ENCODE peak calls at places on chromosomes 3 and 15, in seven cellular contexts. H is transverse colon, S is testis, G is K562, V is body of pancreas, D is sigmoid colon, B is breast epithelium. R is an unnamed sample.

GRCh38 chr3:197528190-197528589 is 27.6 kb downstream of the BDH1 start:
- DNase-seq in H (no peak), S (no peak), G (no peak), V (no peak), D (no peak), B (no peak), R (no peak)

GRCh38 chr3:74527566-74527965 is 86.9 kb downstream of the CNTN3 start:
- DNase-seq in H (no peak), S (no peak), G (no peak), V (no peak), D (no peak), B (no peak), R (no peak)

GRCh38 chr3:98574157-98574556 is 19.3 kb downstream of the CPOX start:
- DNase-seq in H (no peak), S (no peak), G (peak; percentile 16), V (no peak), D (no peak), B (no peak), R (no peak)

GRCh38 chr3:139935071-139935865 is at the start of gene CLSTN2:
- DNase-seq in H (peak; percentile 27), S (peak; percentile 88), G (peak; percentile 18), V (peak; percentile 71), D (peak; percentile 79), B (peak; percentile 72), R (peak; percentile 69)

GRCh38 chr15:87710406-87710805 is 546.1 kb downstream of the NTRK3 start:
- DNase-seq in H (peak; percentile 8), S (peak; percentile 48), G (no peak), V (peak; percentile 18), D (peak; percentile 89), B (no peak), R (no peak)

GRCh38 chr3:77158701-77159100 is 118.8 kb downstream of the ROBO2 start:
- DNase-seq in H (no peak), S (no peak), G (no peak), V (no peak), D (no peak), B (no peak), R (no peak)

GRCh38 chr3:46934508-46935167 is 41.9 kb downstream of the CCDC12 start:
- DNase-seq in H (no peak), S (no peak), G (no peak), V (peak; percentile 57), D (peak; percentile 66), B (no peak), R (peak; percentile 58)

GRCh38 chr3:43606274-43606673 is 15.5 kb downstream of the ANO10 start:
- DNase-seq in H (no peak), S (no peak), G (no peak), V (no peak), D (no peak), B (no peak), R (no peak)

GRCh38 chr15:77415450-77416448 is 4.2 kb downstream of the PEAK1 start:
- DNase-seq in H (no peak), S (no peak), G (no peak), V (no peak), D (no peak), B (no peak), R (no peak)

GRCh38 chr15:74889390-74889881 is 406 bp upstream of the MPI start:
- DNase-seq in H (peak; percentile 33), S (peak; percentile 61), G (peak; percentile 48), V (peak; percentile 23), D (peak; percentile 75), B (no peak), R (no peak)

GRCh38 chr3:133413166-133414020 is 13.5 kb downstream of the BFSP2 start:
- DNase-seq in H (no peak), S (peak; percentile 42), G (no peak), V (no peak), D (no peak), B (no peak), R (no peak)

GRCh38 chr15:95574053-95574452 is 756.4 kb upstream of the NR2F2 start:
- DNase-seq in H (no peak), S (no peak), G (no peak), V (no peak), D (no peak), B (no peak), R (no peak)

GRCh38 chr15:38430106-38430760 is 23.7 kb upstream of the FAM98B start:
- DNase-seq in H (no peak), S (no peak), G (no peak), V (no peak), D (no peak), B (no peak), R (no peak)

GRCh38 chr3:171126478-171127214 is 100.1 kb upstream of the SLC2A2 start:
- DNase-seq in H (no peak), S (no peak), G (no peak), V (no peak), D (no peak), B (no peak), R (no peak)

GRCh38 chr3:166752214-166752613 is 627.9 kb downstream of the ZBBX start:
- DNase-seq in H (no peak), S (no peak), G (no peak), V (no peak), D (no peak), B (no peak), R (no peak)

GRCh38 chr15:100043069-100043641 is 298.6 kb downstream of the ADAMTS17 start:
- DNase-seq in H (no peak), S (no peak), G (no peak), V (peak; percentile 34), D (no peak), B (peak; percentile 78), R (no peak)

GRCh38 chr3:108453541-108454057 is 56.8 kb downstream of the MYH15 start:
- DNase-seq in H (no peak), S (no peak), G (no peak), V (no peak), D (no peak), B (no peak), R (no peak)

GRCh38 chr15:44298878-44299277 is 10.4 kb downstream of the GOLM2 start:
- DNase-seq in H (no peak), S (no peak), G (peak; percentile 22), V (no peak), D (no peak), B (no peak), R (no peak)

GRCh38 chr3:146865175-146865755 is 260.1 kb upstream of the PLSCR5 start:
- DNase-seq in H (no peak), S (peak; percentile 28), G (no peak), V (no peak), D (no peak), B (no peak), R (no peak)

GRCh38 chr3:142028174-142028833 is 121.0 kb downstream of the TFDP2 start:
- DNase-seq in H (peak; percentile 14), S (peak; percentile 78), G (peak; percentile 68), V (peak; percentile 36), D (no peak), B (no peak), R (peak; percentile 30)

GRCh38 chr3:76107935-76108570 is 322.7 kb upstream of the ZNF717 start:
- DNase-seq in H (no peak), S (peak; percentile 28), G (peak; percentile 4), V (no peak), D (no peak), B (no peak), R (no peak)

GRCh38 chr3:33181229-33181628 is 37.4 kb downstream of the SUSD5 start:
- DNase-seq in H (no peak), S (no peak), G (no peak), V (no peak), D (no peak), B (no peak), R (no peak)

GRCh38 chr15:55694652-55695150 is 48.3 kb downstream of the PRTG start:
- DNase-seq in H (no peak), S (no peak), G (no peak), V (no peak), D (no peak), B (no peak), R (no peak)

GRCh38 chr15:87021771-87022170 is 942.1 kb downstream of the AGBL1 start:
- DNase-seq in H (no peak), S (no peak), G (no peak), V (no peak), D (no peak), B (no peak), R (no peak)

GRCh38 chr15:51883436-51883835 is 54.0 kb downstream of the TMOD3 start:
- DNase-seq in H (no peak), S (no peak), G (no peak), V (no peak), D (no peak), B (no peak), R (no peak)

GRCh38 chr15:32905481-32905880 is 187.7 kb downstream of the GREM1 start:
- DNase-seq in H (no peak), S (no peak), G (no peak), V (no peak), D (no peak), B (no peak), R (no peak)

GRCh38 chr15:96428742-96429141 is 98.2 kb downstream of the NR2F2 start:
- DNase-seq in H (no peak), S (peak; percentile 27), G (no peak), V (no peak), D (no peak), B (no peak), R (no peak)

GRCh38 chr3:45178131-45179023 is 32.2 kb upstream of the CDCP1 start:
- DNase-seq in H (no peak), S (no peak), G (no peak), V (peak; percentile 47), D (no peak), B (no peak), R (peak; percentile 97)

GRCh38 chr3:70970952-70971351 is 612.6 kb downstream of the FOXP1 start:
- DNase-seq in H (no peak), S (no peak), G (no peak), V (no peak), D (no peak), B (no peak), R (no peak)

GRCh38 chr3:170745211-170745718 is 124.7 kb downstream of the RPL22L1 start:
- DNase-seq in H (no peak), S (no peak), G (no peak), V (no peak), D (no peak), B (no peak), R (no peak)

GRCh38 chr15:49152552-49153337 is 2.7 kb downstream of the COPS2 start:
- DNase-seq in H (no peak), S (no peak), G (no peak), V (no peak), D (no peak), B (no peak), R (no peak)
- H3K4me3 ChIP-seq in H (no peak overlapping the region), S (no peak overlapping the region), G (no peak overlapping the region), V (no peak overlapping the region), D (no peak overlapping the region), B (no peak overlapping the region), R (no peak overlapping the region)

GRCh38 chr3:16378920-16379319 is 113.9 kb downstream of the OXNAD1 start:
- DNase-seq in H (no peak), S (no peak), G (no peak), V (no peak), D (no peak), B (no peak), R (no peak)
- TF ChIP-seq POLR2A in H (no peak), S (no peak), G (no peak), V (no peak), D (no peak), B (no peak), R (no peak)

GRCh38 chr3:160225181-160226025 is at the start of gene C3orf80:
- DNase-seq in H (peak; percentile 53), S (peak; percentile 55), G (peak; percentile 58), V (peak; percentile 56), D (peak; percentile 87), B (no peak), R (peak; percentile 52)
- TF ChIP-seq CTCF in H (no peak), S (no peak), G (peak; percentile 20), V (no peak), D (no peak), B (no peak), R (no peak)

GRCh38 chr3:23480324-23480704 is 277.2 kb downstream of the UBE2E2 start:
- DNase-seq in H (no peak), S (no peak), G (no peak), V (no peak), D (no peak), B (no peak), R (no peak)
- H3K4me3 ChIP-seq in H (no peak overlapping the region), S (no peak overlapping the region), G (no peak overlapping the region), V (no peak overlapping the region), D (no peak overlapping the region), B (no peak overlapping the region), R (no peak overlapping the region)